ENCODE peak calls at places on chromosomes 1 and 21, in six cellular contexts. A is Peyer's patch, U is psoas muscle, H is left ventricle myocardium inferior, F is A549, K is transverse colon. W is an unnamed sample.

GRCh38 chr21:26572668-26573381 is at the start of gene CYYR1:
- DNase-seq in K (no peak), A (no peak), H (peak; percentile 29), F (no peak), U (peak; percentile 30), W (no peak)

GRCh38 chr1:167412072-167412471 is 106.3 kb downstream of the CD247 start:
- DNase-seq in U (no peak), F (no peak), A (no peak), K (no peak), H (no peak), W (no peak)

GRCh38 chr1:18734461-18735368 is 104.1 kb downstream of the PAX7 start:
- DNase-seq in A (no peak), H (no peak), U (no peak), F (no peak), K (no peak), W (no peak)

GRCh38 chr21:40851749-40852148 is 4.8 kb upstream of the DSCAM start:
- DNase-seq in K (no peak), H (no peak), U (no peak), F (no peak), A (no peak), W (no peak)

GRCh38 chr1:65429806-65430205 is 9.3 kb downstream of the LEPR start:
- DNase-seq in A (no peak), K (no peak), F (peak; percentile 23), U (no peak), H (no peak), W (no peak)

GRCh38 chr21:17780539-17780938 is 38.6 kb downstream of the C21orf91 start:
- DNase-seq in K (peak; percentile 22), H (no peak), A (peak; percentile 63), F (no peak), U (no peak), W (no peak)

GRCh38 chr1:24117722-24118409 is 5.9 kb upstream of the MYOM3 start:
- DNase-seq in U (no peak), F (peak; percentile 56), A (peak; percentile 86), K (peak; percentile 67), H (no peak), W (no peak)

GRCh38 chr1:90558754-90559378 is 158.2 kb downstream of the BARHL2 start:
- DNase-seq in U (no peak), F (no peak), H (no peak), K (no peak), A (no peak), W (no peak)

GRCh38 chr1:208121965-208122364 is 122.2 kb downstream of the PLXNA2 start:
- DNase-seq in F (no peak), H (no peak), K (no peak), U (no peak), A (no peak), W (no peak)

GRCh38 chr1:220426989-220427388 is 100.9 kb upstream of the MARK1 start:
- DNase-seq in F (no peak), H (no peak), K (no peak), A (no peak), U (no peak), W (no peak)

GRCh38 chr1:239819075-239819474 is 272.6 kb upstream of the FMN2 start:
- DNase-seq in H (no peak), U (no peak), F (no peak), A (no peak), K (no peak), W (no peak)

GRCh38 chr1:24507423-24507804 is 4.8 kb downstream of the RCAN3 start:
- DNase-seq in U (no peak), F (no peak), K (no peak), A (no peak), H (no peak), W (no peak)

GRCh38 chr1:112743174-112744018 is 28.3 kb upstream of the PPM1J start:
- DNase-seq in U (no peak), H (no peak), F (no peak), K (no peak), A (no peak), W (no peak)

GRCh38 chr21:28910280-28910887 is 82.3 kb downstream of the LTN1 start:
- DNase-seq in U (no peak), A (no peak), F (no peak), H (no peak), K (no peak), W (no peak)

GRCh38 chr1:236524142-236524891 is 535 bp downstream of the LGALS8 start:
- DNase-seq in H (no peak), U (no peak), K (peak; percentile 57), A (peak; percentile 84), F (peak; percentile 89), W (peak; percentile 77)

GRCh38 chr1:54971317-54971791 is 9.1 kb upstream of the TMEM61 start:
- DNase-seq in H (no peak), F (peak; percentile 39), A (peak; percentile 46), U (no peak), K (no peak), W (peak; percentile 29)

GRCh38 chr1:54975709-54976108 is 4.7 kb upstream of the TMEM61 start:
- DNase-seq in K (no peak), A (peak; percentile 15), F (no peak), H (no peak), U (no peak), W (peak; percentile 24)

GRCh38 chr1:54970901-54971300 is 9.5 kb upstream of the TMEM61 start:
- DNase-seq in F (no peak), U (no peak), K (no peak), H (no peak), A (peak; percentile 36), W (peak; percentile 3)

GRCh38 chr1:54972436-54972835 is 8.0 kb upstream of the TMEM61 start:
- DNase-seq in F (no peak), K (no peak), U (no peak), H (no peak), A (peak; percentile 26), W (peak; percentile 45)

DNA sequence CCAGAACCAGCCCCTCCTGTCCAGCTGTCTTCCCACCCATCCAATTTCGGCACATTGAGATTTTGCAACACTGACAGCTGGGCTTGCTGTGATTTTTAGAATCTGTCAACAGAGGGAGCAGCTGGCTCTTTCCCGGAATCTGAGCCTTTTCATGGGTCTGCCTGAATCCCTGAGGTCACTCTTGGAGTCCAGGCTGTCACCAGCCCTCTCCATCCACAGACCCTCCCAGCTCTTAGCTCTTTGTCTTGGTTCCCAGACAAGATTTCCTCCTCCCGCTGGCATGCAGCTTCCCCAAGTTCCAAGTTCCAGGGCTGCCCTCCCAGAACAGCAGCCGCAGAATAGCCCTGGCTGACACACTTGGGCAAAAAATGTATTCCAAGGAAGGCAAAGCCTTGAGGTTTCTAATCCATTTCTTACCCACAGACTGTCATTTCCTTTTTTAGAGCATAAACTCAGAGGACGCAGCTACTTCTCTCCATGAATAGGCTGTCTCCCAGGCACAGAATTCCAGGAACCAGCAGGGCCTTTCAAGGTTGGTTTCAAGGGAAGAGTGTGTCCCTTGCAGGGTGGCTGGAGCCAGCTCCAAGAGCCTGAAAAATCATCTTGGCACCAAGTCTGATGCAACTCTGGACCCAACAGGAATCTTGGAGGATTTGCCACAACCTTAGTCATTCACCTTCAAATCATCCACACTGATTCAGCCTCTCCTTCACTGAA is 7.1 kb upstream of the TMEM61 start:
- DNase-seq in F (peak; percentile 24), U (peak; percentile 55), H (peak; percentile 46), K (no peak), A (peak; percentile 51), W (peak; percentile 81)
- TF ChIP-seq CTCF in F (peak; percentile 37), U (peak; percentile 30), H (peak; percentile 48), K (peak; percentile 21), A (no peak), W (no peak)

DNA sequence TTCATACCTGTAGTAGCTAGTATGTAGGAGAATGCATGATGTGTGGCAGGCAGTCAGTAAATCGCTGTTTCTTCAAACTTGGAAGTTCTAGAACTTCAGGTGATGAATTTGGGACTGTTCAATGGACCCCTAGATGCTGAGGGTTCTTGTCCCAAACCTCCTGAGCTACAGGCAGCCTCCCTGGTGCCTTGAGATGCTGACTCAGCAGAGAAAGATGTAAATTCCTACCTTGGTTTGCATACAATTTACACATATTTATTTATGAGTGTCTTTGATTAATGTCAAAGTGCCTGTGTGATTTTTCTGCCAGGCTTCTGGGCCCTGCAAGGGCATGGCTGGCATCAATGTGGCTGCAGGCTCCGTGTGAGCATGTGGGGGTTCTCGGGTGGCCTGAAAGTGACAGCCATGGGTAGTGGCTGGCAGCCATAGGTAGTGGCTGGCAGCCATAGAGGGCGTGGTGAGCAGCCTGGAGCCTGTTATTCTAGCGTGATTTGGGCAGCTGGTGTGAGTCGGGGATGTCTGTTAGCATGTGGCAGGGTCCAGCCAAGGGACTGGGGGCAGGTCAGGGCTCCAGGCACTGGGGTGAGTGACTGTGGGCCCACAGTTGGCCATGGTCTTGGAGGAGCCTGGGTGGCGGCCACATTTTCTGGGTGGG is 13.2 kb upstream of the POU3F1 start:
- DNase-seq in H (no peak), A (no peak), F (no peak), U (no peak), K (no peak), W (no peak)
- H3K27ac ChIP-seq in H (no peak overlapping the region), A (no peak overlapping the region), F (no peak overlapping the region), U (no peak overlapping the region), K (no peak overlapping the region), W (no peak overlapping the region)

GRCh38 chr1:176440176-176440575 is 22.8 kb upstream of the PAPPA2 start:
- DNase-seq in K (no peak), A (no peak), H (no peak), F (no peak), U (no peak), W (no peak)

GRCh38 chr1:176448340-176448739 is 14.6 kb upstream of the PAPPA2 start:
- DNase-seq in H (no peak), K (no peak), A (no peak), F (no peak), U (no peak), W (no peak)

GRCh38 chr1:176445402-176445801 is 17.6 kb upstream of the PAPPA2 start:
- DNase-seq in A (no peak), H (no peak), K (no peak), F (no peak), U (no peak), W (no peak)

DNA sequence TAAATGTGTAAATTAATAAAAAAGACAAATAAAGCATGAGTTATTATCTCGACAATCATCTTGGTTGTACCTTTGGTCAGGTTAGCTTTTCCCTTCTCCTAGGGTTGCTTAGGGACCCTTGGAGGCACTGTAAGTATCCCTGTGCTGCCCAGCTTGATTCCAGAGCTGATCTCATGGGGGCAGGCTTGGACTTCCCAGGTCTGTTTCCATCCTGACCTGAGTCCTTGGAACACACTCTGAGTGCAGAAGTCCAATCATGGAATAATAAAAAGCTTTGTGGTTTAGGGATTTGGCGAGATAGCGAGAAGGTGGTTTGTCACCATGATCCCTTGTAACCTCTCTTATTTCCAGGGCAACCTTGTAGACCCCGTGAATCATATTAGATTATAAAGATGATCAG is 18.7 kb upstream of the PAPPA2 start:
- DNase-seq in H (no peak), F (peak; percentile 5), A (no peak), U (no peak), K (no peak), W (no peak)
- TF ChIP-seq CTCF in H (peak; percentile 32), F (no peak), A (no peak), U (no peak), K (no peak), W (no peak)

DNA sequence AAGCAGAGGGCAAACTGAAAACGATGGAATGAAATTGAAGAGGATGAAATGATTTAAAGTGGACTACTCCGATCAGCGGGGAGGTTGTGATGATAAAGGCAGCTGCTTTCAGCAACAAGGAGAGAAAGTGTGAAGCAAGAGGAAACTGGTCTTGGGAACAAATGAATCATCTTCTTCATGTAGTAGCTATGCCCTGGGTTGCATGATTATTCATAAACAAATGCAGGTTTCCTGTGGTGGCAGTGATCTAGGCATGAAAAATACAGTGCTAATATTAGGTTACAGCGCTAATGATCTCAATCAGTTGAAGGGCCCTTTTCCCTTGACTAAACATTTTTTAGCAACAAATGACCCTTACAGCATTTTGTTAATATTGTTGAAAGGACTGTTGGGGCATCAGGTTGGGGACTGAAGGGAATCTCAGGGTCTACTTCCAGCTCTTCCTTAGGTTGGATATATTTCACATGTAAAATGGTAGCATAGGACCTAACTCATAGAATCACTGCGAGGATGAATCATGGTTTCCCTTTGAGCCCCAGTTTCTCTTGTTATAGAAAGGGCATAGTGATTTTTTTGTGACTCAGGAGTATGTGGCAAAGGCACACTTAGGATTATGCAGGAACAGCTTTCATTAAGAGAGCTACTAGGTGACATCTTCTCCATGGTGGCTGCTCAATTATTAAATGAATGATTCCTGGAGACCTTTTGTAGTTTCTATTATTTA is 1.9 kb upstream of the ZFYVE9 start:
- DNase-seq in K (no peak), H (no peak), F (no peak), A (no peak), U (no peak), W (no peak)
- H3K27ac ChIP-seq in K (no peak overlapping the region), H (no peak overlapping the region), F (no peak overlapping the region), A (no peak overlapping the region), U (peak overlapping the region; percentile 98), W (no peak overlapping the region)

W was measured in coronary artery.